ENCODE peak calls at places on chromosomes 2 and 18, in four cellular contexts. W is stomach; Z is stimulated activated CD8-positive, alpha-beta memory T cell treated with anti-CD3 and anti-CD28 coated beads, Interleukin-4, amount 100 ng/mL, for 1 hour; N is mucosa of gallbladder. P is an unnamed sample.

GRCh38 chr2:171564463-171564862 is 42.2 kb downstream of the CYBRD1 start:
- DNase-seq in W (no peak), Z (no peak), N (no peak), P (no peak)

GRCh38 chr2:105592288-105592687 is 152.4 kb upstream of the NCK2 start:
- DNase-seq in W (no peak), Z (no peak), N (peak; percentile 85), P (no peak)

GRCh38 chr2:209688388-209688787 is 83.2 kb upstream of the UNC80 start:
- DNase-seq in W (no peak), Z (no peak), N (no peak), P (no peak)

GRCh38 chr18:44828080-44828479 is 147.4 kb downstream of the SETBP1 start:
- DNase-seq in W (no peak), Z (no peak), N (no peak), P (no peak)

GRCh38 chr2:31428001-31428418 is 13.5 kb upstream of the XDH start:
- DNase-seq in W (no peak), Z (no peak), N (no peak), P (no peak)

GRCh38 chr2:88265352-88265960 is 95.3 kb downstream of the THNSL2 start:
- DNase-seq in W (no peak), Z (no peak), N (peak; percentile 47), P (no peak)

GRCh38 chr2:170740660-170741059 is 25.5 kb downstream of the SP5 start:
- DNase-seq in W (no peak), Z (no peak), N (no peak), P (no peak)

GRCh38 chr2:191569025-191569424 is 108.9 kb upstream of the NABP1 start:
- DNase-seq in W (no peak), Z (no peak), N (no peak), P (no peak)

GRCh38 chr2:42742740-42743666 is 20.9 kb downstream of the OXER1 start:
- DNase-seq in W (no peak), Z (no peak), N (no peak), P (no peak)

GRCh38 chr2:225355788-225356187 is 43.7 kb upstream of the NYAP2 start:
- DNase-seq in W (no peak), Z (no peak), N (no peak), P (no peak)